ENCODE peak calls at places on chromosomes 13 and 19, in six cellular contexts. E, H, C, X, T and I are unnamed samples.

GRCh38 chr19:14346279-14346678 is 35.0 kb upstream of the ADGRE5 start:
- DNase-seq in T (no peak), X (no peak), E (no peak), C (no peak), H (no peak), I (no peak)

GRCh38 chr13:20803180-20803965 is 29.6 kb upstream of the EEF1AKMT1 start:
- DNase-seq in H (no peak), T (no peak), X (no peak), E (no peak), C (no peak), I (no peak)

GRCh38 chr13:91360246-91360751 is 12.8 kb downstream of the MIR17HG start:
- DNase-seq in X (no peak), T (no peak), H (no peak), C (no peak), E (no peak), I (no peak)

GRCh38 chr13:98202026-98202425 is 25.0 kb upstream of the RNF113B start:
- DNase-seq in X (no peak), T (no peak), E (no peak), H (peak; percentile 43), C (no peak), I (no peak)

GRCh38 chr19:9324584-9324962 is 594 bp downstream of the ZNF559 start:
- DNase-seq in H (no peak), C (no peak), T (no peak), E (no peak), X (no peak), I (no peak)

GRCh38 chr13:23554000-23554399 is 16.2 kb upstream of the TNFRSF19 start:
- DNase-seq in H (no peak), E (no peak), T (no peak), C (no peak), X (no peak), I (no peak)

GRCh38 chr19:54352546-54352945 is 12.2 kb downstream of the LAIR1 start:
- DNase-seq in T (no peak), X (no peak), H (no peak), C (no peak), E (no peak), I (no peak)

GRCh38 chr13:112248406-112248760 is 127.8 kb upstream of the SPACA7 start:
- DNase-seq in X (peak; percentile 9), C (no peak), T (no peak), H (no peak), E (no peak), I (no peak)

GRCh38 chr13:31195616-31196015 is 4.2 kb upstream of the B3GLCT start:
- DNase-seq in X (no peak), H (no peak), T (no peak), E (no peak), C (no peak), I (no peak)

GRCh38 chr13:31556376-31556775 is 182.9 kb upstream of the RXFP2 start:
- DNase-seq in H (no peak), E (no peak), T (no peak), X (no peak), C (no peak), I (no peak)

GRCh38 chr13:101291647-101292515 is 124.4 kb downstream of the NALCN start:
- DNase-seq in C (no peak), E (no peak), X (no peak), T (no peak), H (no peak), I (no peak)

GRCh38 chr19:51375504-51376221 is 3.2 kb upstream of the NKG7 start:
- DNase-seq in H (no peak), X (no peak), C (no peak), T (no peak), E (no peak), I (no peak)

GRCh38 chr13:21015284-21015683 is 46.1 kb downstream of the LATS2 start:
- DNase-seq in X (no peak), E (no peak), T (no peak), C (no peak), H (no peak), I (no peak)

GRCh38 chr19:2150794-2151338 is 500 bp downstream of the AP3D1 start:
- DNase-seq in H (no peak), E (no peak), C (no peak), X (peak; percentile 38), T (no peak), I (peak; percentile 36)

GRCh38 chr19:10975374-10976036 is 14.7 kb downstream of the SMARCA4 start:
- DNase-seq in E (no peak), H (peak; percentile 67), T (no peak), C (no peak), X (peak; percentile 39), I (no peak)

GRCh38 chr13:105918842-105919741 is 616.4 kb downstream of the EFNB2 start:
- DNase-seq in H (peak; percentile 54), T (no peak), C (peak; percentile 8), E (peak; percentile 51), X (no peak), I (no peak)

GRCh38 chr19:3633559-3633988 is 7.0 kb upstream of the CACTIN start:
- DNase-seq in E (no peak), X (no peak), T (no peak), H (no peak), C (no peak), I (no peak)

GRCh38 chr19:10961073-10961762 is 388 bp downstream of the SMARCA4 start:
- DNase-seq in C (no peak), E (no peak), T (no peak), X (no peak), H (peak; percentile 61), I (peak; percentile 25)

GRCh38 chr13:111232191-111232590 is 88.3 kb upstream of the TEX29 start:
- DNase-seq in T (no peak), C (no peak), E (no peak), H (no peak), X (no peak), I (no peak)

GRCh38 chr13:21078501-21078900 is 17.1 kb upstream of the LATS2 start:
- DNase-seq in T (no peak), H (no peak), C (no peak), E (no peak), X (no peak), I (no peak)

GRCh38 chr13:100646030-100646673 is 28.4 kb downstream of the TMTC4 start:
- DNase-seq in C (no peak), T (no peak), X (no peak), H (peak; percentile 36), E (peak; percentile 8), I (no peak)

GRCh38 chr13:20191902-20192469 is 752 bp downstream of the GJB2 start:
- DNase-seq in C (no peak), X (no peak), T (no peak), H (peak; percentile 53), E (no peak), I (no peak)

GRCh38 chr13:43388282-43389034 is 365.1 kb downstream of the DNAJC15 start:
- DNase-seq in X (no peak), H (peak; percentile 47), T (no peak), E (no peak), C (no peak), I (no peak)

GRCh38 chr13:27551563-27551962 is 68.8 kb downstream of the LNX2 start:
- DNase-seq in T (no peak), C (no peak), H (no peak), X (no peak), E (no peak), I (no peak)

GRCh38 chr13:94620286-94620896 is 18.7 kb downstream of the GPR180 start:
- DNase-seq in X (no peak), T (no peak), H (no peak), E (peak; percentile 13), C (no peak), I (no peak)

GRCh38 chr13:103250071-103250470 is 183.9 kb upstream of the SLC10A2 start:
- DNase-seq in T (no peak), C (no peak), E (no peak), H (no peak), X (no peak), I (no peak)

GRCh38 chr19:58349590-58349989 is 3.7 kb downstream of the A1BG start:
- DNase-seq in T (no peak), X (no peak), H (no peak), E (no peak), C (no peak), I (no peak)
- H3K4me3 ChIP-seq in T (no peak overlapping the region), X (no peak overlapping the region), H (no peak overlapping the region), E (no peak overlapping the region), C (no peak overlapping the region), I (no peak overlapping the region)

GRCh38 chr19:36006955-36007354 is 1.7 kb downstream of the SYNE4 start:
- DNase-seq in X (no peak), C (no peak), H (no peak), E (no peak), T (no peak), I (no peak)

GRCh38 chr19:36009633-36010379 is 1.2 kb upstream of the SYNE4 start:
- DNase-seq in H (no peak), X (no peak), T (no peak), E (no peak), C (no peak), I (no peak)

GRCh38 chr19:36009220-36009619 is 607 bp upstream of the SYNE4 start:
- DNase-seq in T (peak; percentile 66), C (no peak), E (peak; percentile 84), X (peak; percentile 63), H (peak; percentile 72), I (peak; percentile 52)

GRCh38 chr19:36010402-36010801 is 1.8 kb upstream of the SYNE4 start:
- DNase-seq in H (no peak), X (no peak), E (no peak), C (no peak), T (no peak), I (no peak)

GRCh38 chr19:36008336-36008978 is at the start of gene SYNE4:
- DNase-seq in X (peak; percentile 81), C (no peak), H (peak; percentile 78), T (peak; percentile 78), E (no peak), I (peak; percentile 82)
- H3K27ac ChIP-seq in X (no peak within 1 kb of the TSS), C (peak within 1 kb of the TSS; percentile 71), H (peak within 1 kb of the TSS; percentile 47), T (peak within 1 kb of the TSS; percentile 62), E (peak within 1 kb of the TSS; percentile 62), I (peak within 1 kb of the TSS; percentile 81)

DNA sequence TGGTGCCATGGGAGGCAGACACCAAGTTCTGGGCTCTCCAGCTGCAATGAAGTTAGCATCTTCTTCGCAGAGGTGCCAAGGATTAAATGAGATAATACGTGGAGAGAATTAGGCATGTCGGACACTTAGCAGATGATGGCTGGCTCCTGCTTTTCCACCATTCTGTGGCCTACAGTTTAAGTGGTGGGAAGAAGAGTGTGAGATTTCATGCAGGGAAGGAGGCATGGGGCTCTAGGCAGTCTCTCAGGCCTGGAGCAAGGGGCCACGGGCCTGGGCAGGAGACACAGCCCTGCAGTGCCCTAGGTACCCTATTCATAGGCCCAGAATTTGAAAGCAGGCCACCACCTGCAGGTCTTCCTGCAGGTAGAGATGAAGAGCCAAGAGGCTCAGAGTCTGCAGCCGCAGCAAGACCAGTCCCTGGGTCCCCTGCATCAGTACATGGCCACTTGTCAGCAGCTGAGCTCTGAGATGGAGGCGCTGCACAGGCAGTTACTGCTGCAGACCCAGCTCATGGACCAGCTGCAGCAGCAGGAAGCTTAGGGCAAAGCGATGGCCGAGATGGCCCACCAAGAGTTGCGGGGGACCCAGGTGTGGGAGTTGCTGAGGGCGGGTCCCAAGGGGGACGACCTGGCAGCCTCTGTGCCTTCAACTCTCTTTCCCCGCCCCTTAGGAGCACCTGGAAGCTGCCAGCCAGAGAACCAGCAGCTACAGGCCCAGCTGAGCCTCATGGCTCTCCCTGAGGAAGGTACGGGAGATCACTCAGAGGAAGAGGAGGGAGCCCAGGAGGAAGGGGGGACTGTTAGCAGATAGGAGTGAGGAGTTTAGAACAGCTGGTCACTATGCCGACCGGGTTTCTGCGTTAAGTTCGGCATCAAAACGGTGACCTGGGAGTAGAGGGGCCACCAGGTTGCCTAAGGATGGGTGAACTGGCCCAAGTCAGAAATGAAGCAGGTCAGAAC is 33.2 kb upstream of the ZNF492 start:
- DNase-seq in C (no peak), H (no peak), T (no peak), E (no peak), X (peak; percentile 24), I (no peak)
- H3K9me3 ChIP-seq in C (no peaks in the 10 kb centered on the region), H (peaks cover 97% of the 10 kb centered on the region), T (peaks cover 93% of the 10 kb centered on the region), E (peaks cover 46% of the 10 kb centered on the region), X (no peaks in the 10 kb centered on the region), I (no peaks in the 10 kb centered on the region)

GRCh38 chr19:39540333-39540673 is 342 bp upstream of the EID2 start:
- DNase-seq in X (no peak), C (no peak), T (no peak), E (no peak), H (no peak), I (no peak)
- H3K4me3 ChIP-seq in X (no peak overlapping the region), C (peak overlapping the region; percentile 59), T (no peak overlapping the region), E (peak overlapping the region; percentile 20), H (peak overlapping the region; percentile 81), I (peak overlapping the region; percentile 74)